ENCODE peak calls at places on chromosome 20, in ten cellular contexts. V is mesendoderm; Z is stimulated activated CD8-positive, alpha-beta memory T cell treated with anti-CD3 and anti-CD28 coated beads, Interleukin-2, amount 100 ng/mL, for 1 hour; D is BJ; N is stimulated activated CD4-positive, alpha-beta T cell treated with anti-CD3 and anti-CD28 coated beads, TNF-alpha, amount 100 ng/mL, for 1 hour; T is epithelial cell of proximal tubule; M is activated T-cell treated with anti-CD3 and anti-CD28 coated beads for 48 hours; Q is nephron progenitor cell; L is Panc1; Y is NCI-H1105. A is an unnamed sample.

GRCh38 chr20:41406307-41406706 is 39.7 kb upstream of the EMILIN3 start:
- DNase-seq in Z (no peak), D (no peak), M (no peak), Y (no peak), L (no peak), Q (no peak), T (no peak), N (no peak), V (no peak), A (no peak)

GRCh38 chr20:4029505-4030467 is 14.4 kb upstream of the RNF24 start:
- DNase-seq in Z (no peak), T (no peak), D (no peak), L (no peak), N (no peak), M (no peak), V (no peak), Q (no peak), Y (peak), A (no peak)

GRCh38 chr20:18176318-18176785 is 38.7 kb downstream of the KAT14 start:
- DNase-seq in Z (no peak), D (no peak), T (no peak), M (no peak), L (no peak), V (peak), Y (no peak), Q (no peak), N (no peak), A (no peak)

GRCh38 chr20:34547844-34548613 is 10.5 kb upstream of the MAP1LC3A start:
- DNase-seq in Q (no peak), N (no peak), D (no peak), Z (no peak), M (no peak), V (no peak), T (no peak), L (no peak), Y (no peak), A (no peak)

GRCh38 chr20:41330343-41330720 is 10.3 kb upstream of the LPIN3 start:
- DNase-seq in Y (no peak), V (peak), Z (no peak), M (no peak), N (no peak), Q (no peak), L (no peak), T (no peak), D (no peak), A (no peak)

GRCh38 chr20:20549267-20549612 is 163.2 kb downstream of the RALGAPA2 start:
- DNase-seq in D (no peak), V (no peak), T (no peak), Z (no peak), L (no peak), Q (no peak), N (no peak), M (no peak), Y (peak), A (peak)

GRCh38 chr20:30484749-30485070 is 772.8 kb upstream of the DEFB115 start:
- DNase-seq in L (no peak), N (no peak), Y (no peak), Q (no peak), D (no peak), T (no peak), M (no peak), Z (no peak), V (no peak), A (no peak)

GRCh38 chr20:62628691-62629090 is 13.6 kb upstream of the SLCO4A1 start:
- DNase-seq in L (no peak), D (no peak), N (no peak), V (peak), Y (no peak), T (no peak), Q (no peak), M (no peak), Z (no peak), A (no peak)

GRCh38 chr20:40760399-40760798 is 71.4 kb upstream of the MAFB start:
- DNase-seq in M (no peak), T (no peak), N (no peak), L (no peak), Q (no peak), Z (no peak), V (no peak), D (no peak), Y (no peak), A (no peak)

A was measured in left colon.